ENCODE peak calls at places on chromosome 20, in nine cellular contexts. F is stimulated activated CD8-positive, alpha-beta memory T cell treated with anti-CD3 and anti-CD28 coated beads, Interleukin-7, amount 100 ng/mL, for 1 hour; M is naive B cell; I is endodermal cell; G is ACHN; L is G401; B is activated naive CD4-positive, alpha-beta T cell treated with anti-CD3 and anti-CD28 coated beads, Interleukin-2, amount 10 ng/mL, durations not matched to agents 7 days and 5 days; W is activated gamma-delta T cell; K is skeletal muscle cell. Y is an unnamed sample.

GRCh38 chr20:7171911-7172310 is 404.4 kb downstream of the BMP2 start:
- DNase-seq in F (no peak), M (no peak), I (no peak), G (no peak), L (no peak), B (no peak), W (no peak), K (no peak), Y (no peak)

GRCh38 chr20:53794529-53795115 is 201.0 kb upstream of the ZNF217 start:
- DNase-seq in F (no peak), M (no peak), I (no peak), G (no peak), L (no peak), B (no peak), W (no peak), K (no peak), Y (no peak)

GRCh38 chr20:20410678-20411077 is 42.8 kb downstream of the INSM1 start:
- DNase-seq in F (no peak), M (no peak), I (peak), G (no peak), L (peak), B (no peak), W (no peak), K (no peak), Y (no peak)

GRCh38 chr20:54220722-54221121 is 12.8 kb downstream of the PFDN4 start:
- DNase-seq in F (no peak), M (no peak), I (peak), G (no peak), L (no peak), B (no peak), W (no peak), K (no peak), Y (no peak)

GRCh38 chr20:10769700-10770099 is 95.9 kb upstream of the JAG1 start:
- DNase-seq in F (no peak), M (no peak), I (peak), G (no peak), L (no peak), B (no peak), W (no peak), K (no peak), Y (no peak)

GRCh38 chr20:62955519-62956386 is 3.2 kb downstream of the SLC17A9 start:
- DNase-seq in F (no peak), M (no peak), I (no peak), G (no peak), L (no peak), B (no peak), W (no peak), K (no peak), Y (no peak)

GRCh38 chr20:52529856-52530255 is 338.3 kb upstream of the ZFP64 start:
- DNase-seq in F (no peak), M (no peak), I (no peak), G (peak), L (no peak), B (no peak), W (no peak), K (peak), Y (no peak)

GRCh38 chr20:1944345-1945099 is 49.3 kb downstream of the SIRPA start:
- DNase-seq in F (no peak), M (no peak), I (no peak), G (no peak), L (no peak), B (no peak), W (no peak), K (no peak), Y (no peak)

GRCh38 chr20:23086056-23086551 is at the start of gene CD93:
- DNase-seq in F (no peak), M (no peak), I (no peak), G (no peak), L (no peak), B (peak), W (no peak), K (no peak), Y (peak)

GRCh38 chr20:35368616-35369423 is 43.0 kb downstream of the UQCC1 start:
- DNase-seq in F (no peak), M (no peak), I (peak), G (no peak), L (peak), B (no peak), W (no peak), K (no peak), Y (no peak)

GRCh38 chr20:12699374-12700228 is 309.2 kb upstream of the SPTLC3 start:
- DNase-seq in F (no peak), M (no peak), I (no peak), G (no peak), L (no peak), B (no peak), W (no peak), K (no peak), Y (no peak)

GRCh38 chr20:54134445-54135220 is 39.2 kb downstream of the CYP24A1 start:
- DNase-seq in F (no peak), M (no peak), I (no peak), G (no peak), L (no peak), B (no peak), W (no peak), K (no peak), Y (no peak)

GRCh38 chr20:14470231-14470894 is 133.0 kb upstream of the FLRT3 start:
- DNase-seq in F (no peak), M (no peak), I (no peak), G (no peak), L (peak), B (no peak), W (no peak), K (no peak), Y (no peak)

GRCh38 chr20:37383229-37383989 is 37.5 kb downstream of the SRC start:
- DNase-seq in F (no peak), M (no peak), I (peak), G (peak), L (no peak), B (no peak), W (no peak), K (no peak), Y (no peak)

GRCh38 chr20:20223981-20224380 is 143.9 kb upstream of the INSM1 start:
- DNase-seq in F (no peak), M (no peak), I (no peak), G (no peak), L (no peak), B (no peak), W (no peak), K (no peak), Y (no peak)

GRCh38 chr20:49259799-49260198 is 18.1 kb downstream of the ZNFX1 start:
- DNase-seq in F (no peak), M (no peak), I (no peak), G (no peak), L (no peak), B (no peak), W (no peak), K (no peak), Y (no peak)

GRCh38 chr20:4174909-4175308 is 159.6 kb upstream of the RNF24 start:
- DNase-seq in F (no peak), M (no peak), I (no peak), G (no peak), L (no peak), B (no peak), W (no peak), K (no peak), Y (no peak)

GRCh38 chr20:19757487-19757972 is 528 bp upstream of the RIN2 start:
- DNase-seq in F (no peak), M (peak), I (peak), G (peak), L (no peak), B (no peak), W (no peak), K (no peak), Y (no peak)

GRCh38 chr20:58096880-58097813 is 131.3 kb downstream of the ANKRD60 start:
- DNase-seq in F (no peak), M (no peak), I (no peak), G (no peak), L (no peak), B (no peak), W (no peak), K (no peak), Y (peak)

GRCh38 chr20:59055302-59055701 is 12.7 kb upstream of the PRELID3B start:
- DNase-seq in F (no peak), M (peak), I (no peak), G (peak), L (no peak), B (no peak), W (no peak), K (no peak), Y (no peak)

GRCh38 chr20:49687595-49688567 is 25.8 kb downstream of the B4GALT5 start:
- DNase-seq in F (no peak), M (no peak), I (peak), G (no peak), L (peak), B (no peak), W (no peak), K (no peak), Y (no peak)

GRCh38 chr20:2840967-2841531 is 504 bp downstream of the VPS16 start:
- DNase-seq in F (no peak), M (no peak), I (peak), G (peak), L (peak), B (peak), W (no peak), K (peak), Y (peak)

GRCh38 chr20:39524371-39524911 is 562.3 kb downstream of the DHX35 start:
- DNase-seq in F (no peak), M (no peak), I (no peak), G (no peak), L (peak), B (no peak), W (no peak), K (no peak), Y (no peak)

GRCh38 chr20:49775229-49775693 is 37.4 kb upstream of the SLC9A8 start:
- DNase-seq in F (no peak), M (no peak), I (peak), G (peak), L (no peak), B (no peak), W (no peak), K (peak), Y (no peak)

GRCh38 chr20:51388227-51388626 is 154.3 kb downstream of the NFATC2 start:
- DNase-seq in F (no peak), M (no peak), I (no peak), G (peak), L (no peak), B (no peak), W (no peak), K (no peak), Y (no peak)

GRCh38 chr20:57934007-57934805 is 224.4 kb upstream of the PMEPA1 start:
- DNase-seq in F (no peak), M (no peak), I (no peak), G (no peak), L (no peak), B (no peak), W (no peak), K (no peak), Y (no peak)

GRCh38 chr20:23583526-23583925 is 15.2 kb upstream of the CST9L start:
- DNase-seq in F (no peak), M (no peak), I (no peak), G (peak), L (no peak), B (no peak), W (no peak), K (no peak), Y (no peak)

GRCh38 chr20:41365785-41366545 is 653 bp downstream of the EMILIN3 start:
- DNase-seq in F (no peak), M (no peak), I (peak), G (no peak), L (no peak), B (no peak), W (no peak), K (no peak), Y (no peak)

GRCh38 chr20:37314617-37315292 is 25.3 kb downstream of the MANBAL start:
- DNase-seq in F (no peak), M (no peak), I (peak), G (no peak), L (no peak), B (no peak), W (no peak), K (no peak), Y (no peak)

GRCh38 chr20:19756756-19757486 is 1.1 kb upstream of the RIN2 start:
- DNase-seq in F (no peak), M (no peak), I (no peak), G (peak), L (no peak), B (no peak), W (no peak), K (no peak), Y (no peak)